ENCODE peak calls at places on chromosome 12, in five cellular contexts. H is heart right ventricle, P is WTC11, S is omental fat pad, K is adrenal gland. I is an unnamed sample.

GRCh38 chr12:109726511-109727038 is 12.9 kb downstream of the FAM222A start:
- DNase-seq in H (no peak), P (no peak), S (no peak), K (peak), I (no peak)

GRCh38 chr12:32025906-32026305 is 66.7 kb downstream of the RESF1 start:
- DNase-seq in H (no peak), P (no peak), S (no peak), K (no peak), I (no peak)

GRCh38 chr12:52212701-52213540 is 20.1 kb upstream of the KRT7 start:
- DNase-seq in H (no peak), P (peak), S (no peak), K (peak), I (peak)

GRCh38 chr12:56574210-56574609 is 52.6 kb downstream of the RBMS2 start:
- DNase-seq in H (no peak), P (no peak), S (no peak), K (no peak), I (no peak)

GRCh38 chr12:52360663-52361271 is 6.5 kb downstream of the KRT85 start:
- DNase-seq in H (no peak), P (no peak), S (no peak), K (no peak), I (no peak)

GRCh38 chr12:88418856-88419497 is 161.3 kb downstream of the KITLG start:
- DNase-seq in H (no peak), P (no peak), S (no peak), K (no peak), I (no peak)

GRCh38 chr12:92602476-92602875 is 100.3 kb upstream of the PLEKHG7 start:
- DNase-seq in H (no peak), P (no peak), S (no peak), K (no peak), I (no peak)

GRCh38 chr12:8589679-8590078 is 23.0 kb downstream of the AICDA start:
- DNase-seq in H (no peak), P (no peak), S (no peak), K (no peak), I (no peak)

GRCh38 chr12:52209321-52209720 is 17.5 kb upstream of the KRT80 start:
- DNase-seq in H (no peak), P (no peak), S (peak), K (peak), I (peak)

GRCh38 chr12:109165599-109165998 is 49.2 kb downstream of the ACACB start:
- DNase-seq in H (no peak), P (no peak), S (no peak), K (peak), I (no peak)

GRCh38 chr12:108616941-108617858 is 16.5 kb downstream of the SELPLG start:
- DNase-seq in H (no peak), P (no peak), S (no peak), K (no peak), I (peak)

GRCh38 chr12:62738105-62738504 is 196.8 kb downstream of the PPM1H start:
- DNase-seq in H (no peak), P (no peak), S (no peak), K (no peak), I (no peak)

GRCh38 chr12:106693421-106693820 is 81.1 kb upstream of the RIC8B start:
- DNase-seq in H (no peak), P (no peak), S (no peak), K (no peak), I (no peak)

GRCh38 chr12:7144414-7145120 is 14.4 kb downstream of the CLSTN3 start:
- DNase-seq in H (no peak), P (no peak), S (no peak), K (no peak), I (peak)

GRCh38 chr12:116926283-116927243 is 15.8 kb downstream of the FBXW8 start:
- DNase-seq in H (no peak), P (no peak), S (no peak), K (no peak), I (no peak)

GRCh38 chr12:5497329-5498058 is 65.6 kb downstream of the NTF3 start:
- DNase-seq in H (no peak), P (no peak), S (no peak), K (no peak), I (no peak)

GRCh38 chr12:124745891-124746570 is 117.6 kb downstream of the SCARB1 start:
- DNase-seq in H (peak), P (peak), S (peak), K (peak), I (peak)

GRCh38 chr12:120231316-120232011 is 30.6 kb upstream of the RPLP0 start:
- DNase-seq in H (no peak), P (peak), S (peak), K (peak), I (no peak)

GRCh38 chr12:34394211-34395055 is 372.1 kb downstream of the ALG10 start:
- DNase-seq in H (no peak), P (no peak), S (peak), K (peak), I (peak)

GRCh38 chr12:107134558-107134957 is 41.2 kb upstream of the CRY1 start:
- DNase-seq in H (no peak), P (peak), S (no peak), K (no peak), I (no peak)

GRCh38 chr12:120468271-120468845 is 1.2 kb downstream of the SRSF9 start:
- DNase-seq in H (peak), P (peak), S (peak), K (peak), I (peak)

GRCh38 chr12:70197362-70197744 is 45.9 kb upstream of the CNOT2 start:
- DNase-seq in H (no peak), P (no peak), S (no peak), K (no peak), I (no peak)

GRCh38 chr12:95545731-95546490 is 5.4 kb downstream of the USP44 start:
- DNase-seq in H (no peak), P (no peak), S (no peak), K (no peak), I (no peak)

GRCh38 chr12:62581288-62582064 is 114.8 kb downstream of the MON2 start:
- DNase-seq in H (peak), P (no peak), S (no peak), K (no peak), I (peak)

GRCh38 chr12:93154753-93155475 is 222.8 kb upstream of the NUDT4 start:
- DNase-seq in H (no peak), P (no peak), S (no peak), K (no peak), I (no peak)

GRCh38 chr12:123034865-123035264 is 54.4 kb downstream of the ARL6IP4 start:
- DNase-seq in H (no peak), P (no peak), S (no peak), K (no peak), I (no peak)

GRCh38 chr12:50620050-50620974 is 115.5 kb downstream of the DIP2B start:
- DNase-seq in H (no peak), P (no peak), S (no peak), K (peak), I (no peak)

GRCh38 chr12:105020241-105020962 is 34.3 kb downstream of the NOPCHAP1 start:
- DNase-seq in H (no peak), P (no peak), S (no peak), K (no peak), I (no peak)

GRCh38 chr12:95169368-95169767 is 47.9 kb downstream of the FGD6 start:
- DNase-seq in H (no peak), P (no peak), S (no peak), K (peak), I (no peak)

GRCh38 chr12:109432431-109432830 is 44.7 kb downstream of the KCTD10 start:
- DNase-seq in H (no peak), P (no peak), S (no peak), K (no peak), I (no peak)

GRCh38 chr12:71551529-71551928 is 111.9 kb downstream of the LGR5 start:
- DNase-seq in H (no peak), P (no peak), S (no peak), K (no peak), I (no peak)

DNA sequence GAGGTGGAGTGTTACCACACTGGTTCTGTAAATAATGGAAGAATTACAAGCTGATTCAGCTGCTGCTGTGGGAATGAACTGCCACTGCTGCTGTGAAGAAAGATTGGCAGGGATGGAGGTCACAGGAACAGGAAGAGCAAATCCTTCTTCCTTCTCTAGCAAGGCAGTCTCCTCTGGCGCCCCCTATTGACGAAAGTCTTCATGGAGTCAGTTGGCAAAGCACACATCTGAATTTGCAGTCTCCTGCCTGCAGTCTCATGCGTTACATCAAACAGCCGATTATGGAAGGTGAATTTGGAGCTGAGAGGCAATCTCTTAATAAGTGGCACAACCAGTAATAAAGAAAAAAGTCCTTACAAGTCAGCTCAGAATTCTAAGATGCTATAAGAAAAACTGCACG is 106.0 kb upstream of the TMTC1 start:
- DNase-seq in H (no peak), P (peak), S (peak), K (peak), I (no peak)
- TF ChIP-seq CTCF in H (peak), P (peak), S (no peak), K (peak), I (peak)

GRCh38 chr12:79935021-79935623 is at the start of gene PPP1R12A:
- DNase-seq in H (peak), P (peak), S (peak), K (peak), I (peak)
- TF ChIP-seq CTCF in H (peak), P (no peak), S (no peak), K (no peak), I (no peak)

DNA sequence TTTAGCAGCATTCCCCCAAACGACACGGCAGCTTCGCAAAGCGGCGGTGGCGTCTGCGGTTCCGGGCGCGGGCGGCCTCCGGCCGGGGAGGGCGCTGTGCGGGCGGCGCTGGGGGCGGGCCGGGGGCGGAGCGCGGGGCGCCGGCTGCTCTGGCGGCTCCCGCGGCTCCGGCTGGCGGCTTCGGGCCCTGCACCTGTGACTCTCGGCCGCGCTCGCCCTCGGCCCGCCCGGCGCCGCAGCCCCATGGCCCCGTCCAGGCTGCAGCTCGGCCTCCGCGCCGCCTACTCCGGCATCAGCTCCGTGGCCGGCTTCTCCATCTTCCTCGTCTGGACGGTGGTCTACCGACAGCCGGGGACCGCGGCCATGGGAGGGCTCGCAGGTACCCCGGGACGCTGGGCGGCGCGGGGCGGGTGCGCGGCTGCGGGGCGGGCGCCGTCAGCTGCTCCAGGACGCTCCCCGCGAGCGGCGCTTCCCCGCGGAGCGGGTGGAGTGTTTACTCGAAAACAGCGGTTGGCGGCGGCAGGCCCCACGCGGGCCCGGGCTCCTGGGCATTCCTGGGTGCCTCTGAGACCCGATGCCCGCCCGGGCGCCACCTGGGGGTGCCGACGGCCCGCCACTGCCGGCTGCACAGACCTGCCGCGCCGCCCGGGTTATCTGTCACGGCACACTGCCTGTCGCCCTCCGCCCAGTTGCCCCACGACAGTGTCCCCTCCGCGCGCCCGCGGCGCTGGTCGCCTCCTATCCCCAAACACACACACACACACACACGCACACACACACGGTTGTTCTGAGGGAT is at the start of gene SLC48A1:
- DNase-seq in H (peak), P (peak), S (no peak), K (peak), I (peak)
- TF ChIP-seq CTCF in H (peak), P (no peak), S (no peak), K (peak), I (peak)

GRCh38 chr12:11623382-11623781 is 26.1 kb upstream of the ETV6 start:
- DNase-seq in H (no peak), P (no peak), S (no peak), K (no peak), I (no peak)

GRCh38 chr12:11624126-11624525 is 25.3 kb upstream of the ETV6 start:
- DNase-seq in H (no peak), P (no peak), S (no peak), K (no peak), I (no peak)

GRCh38 chr12:11628353-11628752 is 21.1 kb upstream of the ETV6 start:
- DNase-seq in H (no peak), P (no peak), S (no peak), K (no peak), I (no peak)

GRCh38 chr12:11621797-11622423 is 27.6 kb upstream of the ETV6 start:
- DNase-seq in H (no peak), P (no peak), S (no peak), K (peak), I (no peak)

GRCh38 chr12:11622774-11623375 is 26.6 kb upstream of the ETV6 start:
- DNase-seq in H (no peak), P (no peak), S (no peak), K (no peak), I (no peak)
- TF ChIP-seq CTCF in H (peak), P (no peak), S (no peak), K (no peak), I (no peak)

I was measured in GM13976.